ENCODE peak calls at places on chromosomes 5 and 9, in eight cellular contexts. C is CD4-positive, alpha-beta memory T cell; F is stimulated activated CD8-positive, alpha-beta memory T cell treated with anti-CD3 and anti-CD28 coated beads, Interleukin-7, amount 100 ng/mL, for 24 hours; G is cardiac septum; A is EH; H is lung; L is GM10248; I is ELR. R is an unnamed sample.

GRCh38 chr5:128356011-128356410 is 182.0 kb downstream of the FBN2 start:
- DNase-seq in L (no peak), I (no peak), A (no peak), C (no peak), F (no peak), H (no peak), G (no peak), R (no peak)

GRCh38 chr9:82332018-82332773 is 343.6 kb downstream of the SPATA31D1 start:
- DNase-seq in I (peak), A (peak), G (no peak), C (no peak), F (no peak), L (no peak), H (no peak), R (no peak)

GRCh38 chr9:90140131-90140818 is 502.3 kb downstream of the DIRAS2 start:
- DNase-seq in F (no peak), C (no peak), L (no peak), H (no peak), G (no peak), I (no peak), A (no peak), R (no peak)

GRCh38 chr5:56319281-56320242 is 86.4 kb upstream of the ANKRD55 start:
- DNase-seq in H (peak), L (no peak), G (no peak), I (no peak), C (no peak), F (no peak), A (peak), R (no peak)

GRCh38 chr5:138469540-138470321 is 4.5 kb downstream of the EGR1 start:
- DNase-seq in I (peak), H (no peak), F (no peak), L (no peak), G (no peak), C (no peak), A (peak), R (no peak)

GRCh38 chr5:56910123-56910951 is 941 bp downstream of the SETD9 start:
- DNase-seq in C (peak), H (no peak), G (peak), I (peak), L (no peak), F (peak), A (no peak), R (peak)

GRCh38 chr5:29162297-29162696 is 2031.2 kb upstream of the CDH6 start:
- DNase-seq in G (no peak), H (no peak), C (no peak), A (no peak), L (no peak), I (no peak), F (no peak), R (no peak)

GRCh38 chr9:19049872-19050636 is 827 bp downstream of the RRAGA start:
- DNase-seq in L (no peak), H (no peak), C (peak), F (no peak), G (no peak), I (peak), A (peak), R (peak)

GRCh38 chr5:59873113-59873512 is 20.4 kb downstream of the PDE4D start:
- DNase-seq in G (no peak), F (no peak), I (peak), L (no peak), C (no peak), H (no peak), A (peak), R (peak)

GRCh38 chr5:175059687-175060194 is 335.4 kb downstream of the MSX2 start:
- DNase-seq in G (no peak), F (no peak), A (peak), L (peak), C (peak), I (peak), H (no peak), R (peak)

GRCh38 chr5:95081500-95082355 is 203.2 kb downstream of the MCTP1 start:
- DNase-seq in G (peak), H (peak), I (peak), A (peak), C (no peak), L (peak), F (no peak), R (peak)

GRCh38 chr5:119852140-119852539 is 222.8 kb downstream of the FAM170A start:
- DNase-seq in A (no peak), C (no peak), F (no peak), L (no peak), G (no peak), H (no peak), I (no peak), R (no peak)

GRCh38 chr5:163352531-163352930 is 84.9 kb upstream of the CCNG1 start:
- DNase-seq in C (no peak), L (no peak), G (no peak), H (no peak), A (no peak), I (no peak), F (no peak), R (no peak)

GRCh38 chr5:115379622-115380344 is 83.3 kb upstream of the CCDC112 start:
- DNase-seq in L (peak), G (no peak), H (no peak), I (peak), C (peak), F (no peak), A (no peak), R (no peak)

GRCh38 chr9:84671651-84672467 is 2.3 kb downstream of the NTRK2 start:
- DNase-seq in H (no peak), A (peak), G (no peak), C (no peak), F (no peak), L (no peak), I (no peak), R (peak)

GRCh38 chr9:101705135-101705661 is 33.2 kb downstream of the GRIN3A start:
- DNase-seq in H (no peak), F (no peak), G (no peak), C (no peak), A (peak), L (no peak), I (peak), R (peak)

GRCh38 chr5:143435207-143435657 is 31.7 kb upstream of the NR3C1 start:
- DNase-seq in L (peak), A (peak), G (no peak), H (peak), F (no peak), I (no peak), C (peak), R (peak)

GRCh38 chr5:20606006-20606405 is 618.0 kb upstream of the CDH18 start:
- DNase-seq in H (no peak), G (no peak), L (no peak), F (no peak), A (no peak), C (no peak), I (no peak), R (no peak)

GRCh38 chr5:128019391-128019790 is 64.2 kb upstream of the SLC12A2 start:
- DNase-seq in G (no peak), A (no peak), I (no peak), C (no peak), H (no peak), L (no peak), F (no peak), R (no peak)

GRCh38 chr9:117772960-117773359 is 68.8 kb downstream of the TLR4 start:
- DNase-seq in I (peak), F (no peak), G (no peak), H (no peak), C (no peak), A (peak), L (no peak), R (no peak)

GRCh38 chr5:76514254-76514653 is 108.9 kb downstream of the F2RL2 start:
- DNase-seq in H (no peak), C (no peak), G (no peak), A (no peak), F (no peak), I (no peak), L (no peak), R (peak)

GRCh38 chr5:132872788-132873118 is 715 bp upstream of the LEAP2 start:
- DNase-seq in C (no peak), I (no peak), A (no peak), L (no peak), H (no peak), G (no peak), F (no peak), R (no peak)

GRCh38 chr5:35185518-35185917 is 44.8 kb downstream of the PRLR start:
- DNase-seq in A (no peak), F (no peak), L (no peak), I (no peak), G (no peak), C (no peak), H (no peak), R (no peak)

GRCh38 chr5:37962389-37962788 is 122.5 kb upstream of the GDNF start:
- DNase-seq in I (no peak), C (no peak), G (no peak), H (no peak), A (no peak), F (no peak), L (no peak), R (no peak)

GRCh38 chr5:95621839-95622629 is 2.1 kb downstream of the GPR150 start:
- DNase-seq in C (peak), H (no peak), A (no peak), G (no peak), L (no peak), I (no peak), F (no peak), R (no peak)

GRCh38 chr9:14107977-14108376 is 206.0 kb downstream of the NFIB start:
- DNase-seq in L (no peak), F (no peak), A (no peak), I (no peak), C (no peak), G (no peak), H (no peak), R (no peak)

GRCh38 chr5:134142806-134143205 is 28.3 kb downstream of the TCF7 start:
- DNase-seq in G (peak), I (no peak), F (no peak), C (no peak), H (no peak), A (no peak), L (no peak), R (no peak)

GRCh38 chr9:101791938-101792337 is 53.5 kb upstream of the GRIN3A start:
- DNase-seq in C (no peak), A (peak), F (no peak), I (peak), G (no peak), H (no peak), L (no peak), R (peak)

GRCh38 chr5:122957457-122957856 is 79.1 kb downstream of the PPIC start:
- DNase-seq in C (no peak), A (no peak), G (no peak), H (no peak), I (no peak), L (no peak), F (no peak), R (no peak)

GRCh38 chr5:172891716-172892421 is 57.8 kb downstream of the ERGIC1 start:
- DNase-seq in I (no peak), F (no peak), G (no peak), C (no peak), H (peak), L (no peak), A (no peak), R (no peak)

GRCh38 chr5:1516615-1517601 is 6.9 kb downstream of the LPCAT1 start:
- DNase-seq in C (no peak), F (no peak), A (peak), G (peak), H (peak), L (no peak), I (peak), R (no peak)

GRCh38 chr9:129888085-129888808 is 53.0 kb downstream of the USP20 start:
- DNase-seq in A (no peak), C (peak), L (peak), I (no peak), G (peak), H (peak), F (peak), R (no peak)

GRCh38 chr5:175590471-175590881 is 67.4 kb upstream of the HRH2 start:
- DNase-seq in A (peak), F (no peak), L (no peak), H (no peak), C (no peak), G (no peak), I (peak), R (no peak)

GRCh38 chr9:37453827-37454226 is 11.4 kb downstream of the ZBTB5 start:
- DNase-seq in L (no peak), H (no peak), F (no peak), I (no peak), A (no peak), C (no peak), G (no peak), R (no peak)

GRCh38 chr5:132265336-132266030 is 8.0 kb downstream of the PDLIM4 start:
- DNase-seq in I (peak), L (peak), G (no peak), C (no peak), A (peak), F (no peak), H (peak), R (no peak)

R was measured in Ammon's horn.